ENCODE peak calls at places on chromosomes 11 and 22, in seven cellular contexts. J, F, E, L, A, K and U are unnamed samples.

GRCh38 chr11:111344032-111344431 is 35.0 kb downstream of the POU2AF1 start:
- DNase-seq in J (no peak), F (peak; percentile 75), E (peak; percentile 52), L (no peak), A (no peak), K (peak; percentile 64), U (no peak)

GRCh38 chr11:77188912-77189491 is 61.0 kb downstream of the MYO7A start:
- DNase-seq in J (no peak), F (no peak), E (no peak), L (no peak), A (no peak), K (no peak), U (no peak)

GRCh38 chr11:111932605-111932938 is 4.6 kb upstream of the DIXDC1 start:
- DNase-seq in J (no peak), F (no peak), E (no peak), L (no peak), A (no peak), K (no peak), U (no peak)

GRCh38 chr11:20501971-20502370 is 97.4 kb upstream of the SLC6A5 start:
- DNase-seq in J (no peak), F (no peak), E (no peak), L (no peak), A (no peak), K (no peak), U (peak; percentile 20)

GRCh38 chr11:69530278-69531070 is 49.0 kb downstream of the LINC01488 start:
- DNase-seq in J (no peak), F (no peak), E (no peak), L (no peak), A (no peak), K (no peak), U (no peak)

GRCh38 chr22:46652930-46653331 is 32.7 kb downstream of the GRAMD4 start:
- DNase-seq in J (peak; percentile 47), F (peak; percentile 36), E (no peak), L (no peak), A (no peak), K (no peak), U (no peak)

GRCh38 chr22:46454910-46455269 is 82.5 kb downstream of the CELSR1 start:
- DNase-seq in J (no peak), F (peak; percentile 33), E (peak; percentile 94), L (peak; percentile 77), A (no peak), K (no peak), U (peak; percentile 93)

GRCh38 chr22:21445437-21446127 is 21.6 kb upstream of the TMEM191C start:
- DNase-seq in J (no peak), F (no peak), E (no peak), L (no peak), A (no peak), K (no peak), U (no peak)

GRCh38 chr11:1742869-1743586 is 7.4 kb downstream of the IFITM10 start:
- DNase-seq in J (no peak), F (no peak), E (no peak), L (no peak), A (no peak), K (no peak), U (no peak)

GRCh38 chr11:8222820-8223512 is 40.7 kb downstream of the LMO1 start:
- DNase-seq in J (no peak), F (no peak), E (no peak), L (no peak), A (no peak), K (no peak), U (no peak)

GRCh38 chr22:23796461-23796860 is 9.7 kb downstream of the SMARCB1 start:
- DNase-seq in J (no peak), F (peak; percentile 54), E (no peak), L (no peak), A (no peak), K (no peak), U (no peak)

GRCh38 chr22:46082633-46083032 is 67.7 kb upstream of the PPARA start:
- DNase-seq in J (no peak), F (peak; percentile 21), E (no peak), L (peak; percentile 55), A (no peak), K (no peak), U (no peak)

GRCh38 chr11:100706179-100706578 is 19.1 kb downstream of the ARHGAP42 start:
- DNase-seq in J (no peak), F (no peak), E (no peak), L (no peak), A (no peak), K (no peak), U (no peak)